ENCODE peak calls at places on chromosomes 3 and 15, in seven cellular contexts. K is stomach, M is Panc1, I is prostate gland, S is suprapubic skin, Q is GM23338, Z is endothelial cell of umbilical vein. G is an unnamed sample.

GRCh38 chr3:23136054-23136453 is 67.1 kb upstream of the UBE2E2 start:
- DNase-seq in K (no peak), M (no peak), I (no peak), S (no peak), Q (no peak), Z (no peak), G (no peak)

GRCh38 chr3:125319765-125320164 is 55.4 kb downstream of the ZNF148 start:
- DNase-seq in K (no peak), M (no peak), I (no peak), S (no peak), Q (peak), Z (no peak), G (no peak)

GRCh38 chr3:64224826-64225606 is at the start of gene PRICKLE2:
- DNase-seq in K (peak), M (no peak), I (no peak), S (peak), Q (peak), Z (peak), G (peak)

GRCh38 chr3:20608054-20608738 is 422.2 kb upstream of the SGO1 start:
- DNase-seq in K (no peak), M (no peak), I (no peak), S (no peak), Q (no peak), Z (no peak), G (no peak)

GRCh38 chr3:196563721-196564225 is 4.6 kb downstream of the WDR53 start:
- DNase-seq in K (no peak), M (peak), I (no peak), S (no peak), Q (no peak), Z (peak), G (no peak)

GRCh38 chr3:83934208-83935150 is 1024.3 kb upstream of the CADM2 start:
- DNase-seq in K (no peak), M (no peak), I (peak), S (no peak), Q (peak), Z (no peak), G (no peak)

GRCh38 chr3:43794776-43795175 is 104.0 kb downstream of the ABHD5 start:
- DNase-seq in K (no peak), M (no peak), I (no peak), S (no peak), Q (no peak), Z (no peak), G (peak)

GRCh38 chr3:53273271-53273670 is 17.4 kb upstream of the TKT start:
- DNase-seq in K (no peak), M (no peak), I (no peak), S (no peak), Q (no peak), Z (no peak), G (no peak)

GRCh38 chr3:150324825-150325224 is 83.3 kb upstream of the TSC22D2 start:
- DNase-seq in K (no peak), M (no peak), I (no peak), S (no peak), Q (no peak), Z (no peak), G (no peak)

GRCh38 chr3:139774570-139775302 is 97.0 kb upstream of the NMNAT3 start:
- DNase-seq in K (no peak), M (no peak), I (no peak), S (no peak), Q (peak), Z (no peak), G (no peak)

GRCh38 chr3:52321481-52321880 is 5.4 kb downstream of the DNAH1 start:
- DNase-seq in K (no peak), M (no peak), I (no peak), S (no peak), Q (no peak), Z (no peak), G (no peak)

GRCh38 chr3:156300373-156300772 is 180.0 kb downstream of the KCNAB1 start:
- DNase-seq in K (no peak), M (no peak), I (no peak), S (no peak), Q (no peak), Z (no peak), G (no peak)

GRCh38 chr3:46812237-46812791 is 50.9 kb downstream of the MYL3 start:
- DNase-seq in K (peak), M (no peak), I (peak), S (peak), Q (peak), Z (peak), G (no peak)

DNA sequence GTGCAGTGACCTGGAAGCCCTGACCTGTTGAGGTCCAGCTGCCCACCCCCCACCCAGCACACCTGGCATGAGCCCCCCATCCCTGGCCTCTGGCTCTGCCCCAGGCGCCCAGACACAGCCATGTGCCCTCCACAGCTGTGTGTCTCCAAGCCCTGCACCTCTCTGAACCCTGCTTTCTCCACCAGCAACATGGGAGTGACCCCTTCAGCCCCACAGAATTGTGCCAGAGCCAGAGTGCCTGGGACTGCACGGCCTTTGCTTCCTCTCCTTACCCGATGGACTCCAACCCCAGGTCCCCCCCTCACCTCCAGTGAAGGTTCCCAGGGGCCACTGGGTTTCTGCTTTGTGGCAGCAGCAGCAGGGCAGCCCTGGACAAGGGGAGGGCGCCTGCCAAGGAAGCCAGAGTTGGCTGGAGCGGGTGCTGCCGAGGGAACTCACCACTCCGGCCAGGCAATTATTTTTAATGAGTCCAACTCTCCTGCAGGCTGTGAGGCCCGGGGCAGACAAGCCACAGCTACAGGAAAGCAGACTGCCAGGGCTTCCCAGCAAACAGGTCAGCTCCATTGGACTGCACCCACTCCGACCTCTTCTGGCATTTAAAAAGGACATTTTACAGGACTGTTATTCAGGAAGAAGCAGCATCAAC is 24.1 kb downstream of the PRR20G start:
- DNase-seq in K (no peak), M (no peak), I (peak), S (no peak), Q (no peak), Z (no peak), G (peak)
- H3K27ac ChIP-seq in K (no peak), M (no peak), I (no peak), S (no peak), Q (no peak), Z (no peak), G (no peak)

GRCh38 chr15:74403590-74403919 is 30.2 kb downstream of the SEMA7A start:
- DNase-seq in K (no peak), M (no peak), I (no peak), S (no peak), Q (no peak), Z (no peak), G (no peak)
- TF ChIP-seq POLR2AphosphoS5 in K (no peak), M (no peak), I (no peak), S (no peak), Q (no peak), Z (no peak), G (no peak)

DNA sequence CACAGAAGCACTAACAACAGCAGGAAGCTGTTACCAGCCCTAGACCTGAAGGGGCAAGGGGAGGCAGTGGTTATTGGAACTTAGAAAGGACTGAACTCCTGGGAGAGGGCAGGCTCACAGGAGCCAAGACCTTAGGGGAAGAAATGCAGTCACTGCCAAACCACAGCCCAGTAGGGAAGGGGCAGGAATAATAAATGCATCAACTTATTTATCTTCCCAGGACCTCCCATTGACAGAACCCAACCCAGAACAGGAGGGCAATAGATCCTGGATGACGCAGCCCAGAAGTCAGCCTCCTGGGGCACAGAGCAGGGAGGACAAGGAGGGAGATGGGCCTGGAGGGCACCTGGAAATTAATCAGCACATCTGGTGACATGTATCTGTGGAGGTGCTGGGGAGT is 301.9 kb upstream of the STT3B start:
- DNase-seq in K (no peak), M (no peak), I (no peak), S (no peak), Q (no peak), Z (no peak), G (no peak)
- H3K27ac ChIP-seq in K (no peak), M (no peak), I (no peak), S (no peak), Q (no peak), Z (no peak), G (no peak)

GRCh38 chr3:170049146-170050000 is 11.6 kb downstream of the GPR160 start:
- DNase-seq in K (peak), M (no peak), I (peak), S (no peak), Q (no peak), Z (peak), G (no peak)
- TF ChIP-seq POLR2AphosphoS5 in K (peak), M (no peak), I (peak), S (no peak), Q (no peak), Z (no peak), G (no peak)

GRCh38 chr15:73515520-73515919 is 72.6 kb downstream of the REC114 start:
- DNase-seq in K (no peak), M (no peak), I (no peak), S (no peak), Q (no peak), Z (no peak), G (no peak)

GRCh38 chr15:73517566-73517965 is 74.6 kb downstream of the REC114 start:
- DNase-seq in K (no peak), M (no peak), I (no peak), S (no peak), Q (no peak), Z (no peak), G (no peak)

GRCh38 chr15:73522011-73522410 is 79.0 kb downstream of the REC114 start:
- DNase-seq in K (no peak), M (no peak), I (peak), S (no peak), Q (no peak), Z (no peak), G (no peak)

GRCh38 chr15:73518180-73518862 is 75.4 kb downstream of the REC114 start:
- DNase-seq in K (no peak), M (no peak), I (no peak), S (no peak), Q (peak), Z (no peak), G (no peak)

DNA sequence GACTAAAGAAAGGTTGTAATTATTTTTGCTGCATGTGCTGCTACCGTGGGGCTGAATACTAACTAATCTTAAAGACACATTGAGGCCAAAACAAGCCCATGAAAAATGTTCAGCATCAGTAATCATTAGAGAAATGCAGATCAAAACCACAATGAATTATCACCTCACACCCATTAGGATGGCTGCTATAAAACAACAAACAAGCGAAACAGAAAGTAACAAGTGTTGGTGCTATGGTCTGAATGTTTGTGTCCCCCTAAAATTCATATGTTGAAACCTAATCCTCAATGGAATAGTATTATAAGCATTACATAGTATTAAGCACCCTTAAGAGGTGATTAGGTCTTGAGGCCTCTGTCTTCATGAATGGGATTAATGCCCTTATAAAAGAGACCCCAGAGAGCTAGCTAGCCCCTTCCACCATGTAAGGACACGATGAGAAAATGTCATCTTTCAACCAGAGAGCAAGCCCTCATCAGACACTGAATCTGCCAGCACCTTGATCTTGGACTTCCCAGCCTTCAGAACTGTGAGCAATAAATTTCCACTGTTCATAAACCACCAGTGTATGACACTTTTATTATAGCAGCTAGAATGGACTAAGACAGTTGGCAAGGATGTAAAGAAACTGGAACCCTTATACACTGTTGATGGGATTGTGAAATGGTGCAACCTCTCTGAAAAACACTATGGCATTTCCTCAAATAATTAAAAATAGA is 76.1 kb downstream of the REC114 start:
- DNase-seq in K (no peak), M (no peak), I (no peak), S (no peak), Q (no peak), Z (no peak), G (no peak)
- H3K27ac ChIP-seq in K (no peak), M (no peak), I (no peak), S (no peak), Q (no peak), Z (no peak), G (no peak)

DNA sequence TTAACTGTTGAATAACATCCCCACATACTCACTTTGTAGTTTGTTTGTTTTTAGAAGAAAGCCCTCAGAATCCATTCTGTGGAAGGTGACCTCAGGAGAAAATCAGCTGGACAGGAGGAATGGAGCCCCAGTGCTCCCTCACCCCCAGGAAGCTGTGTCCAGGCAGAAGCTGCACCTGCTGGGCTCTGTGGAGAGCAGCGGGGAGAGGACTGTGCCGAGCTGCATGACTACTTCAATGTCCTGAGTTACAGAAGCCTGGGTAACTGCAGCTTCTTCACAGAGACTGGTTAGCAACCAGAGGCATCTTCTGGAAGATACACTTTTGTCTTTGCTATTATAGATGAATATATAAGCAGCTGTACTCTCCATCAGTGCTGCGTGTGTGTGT is 14.0 kb downstream of the TIGIT start:
- DNase-seq in K (no peak), M (no peak), I (no peak), S (no peak), Q (no peak), Z (no peak), G (no peak)
- TF ChIP-seq POLR2AphosphoS5 in K (no peak), M (no peak), I (no peak), S (no peak), Q (no peak), Z (no peak), G (no peak)

GRCh38 chr15:48796521-48796920 is 14.3 kb downstream of the CEP152 start:
- DNase-seq in K (no peak), M (no peak), I (no peak), S (no peak), Q (no peak), Z (no peak), G (no peak)
- H3K27ac ChIP-seq in K (peak), M (no peak), I (no peak), S (no peak), Q (no peak), Z (no peak), G (peak)

GRCh38 chr3:8504611-8504973 is 3.0 kb downstream of the LMCD1 start:
- DNase-seq in K (no peak), M (no peak), I (no peak), S (no peak), Q (no peak), Z (no peak), G (no peak)

GRCh38 chr3:8506611-8507061 is 5.0 kb downstream of the LMCD1 start:
- DNase-seq in K (no peak), M (no peak), I (peak), S (no peak), Q (no peak), Z (peak), G (no peak)

GRCh38 chr3:8505621-8506020 is 4.0 kb downstream of the LMCD1 start:
- DNase-seq in K (peak), M (no peak), I (peak), S (no peak), Q (no peak), Z (peak), G (no peak)

GRCh38 chr3:8509961-8510360 is 8.3 kb downstream of the LMCD1 start:
- DNase-seq in K (no peak), M (peak), I (no peak), S (no peak), Q (no peak), Z (peak), G (no peak)

DNA sequence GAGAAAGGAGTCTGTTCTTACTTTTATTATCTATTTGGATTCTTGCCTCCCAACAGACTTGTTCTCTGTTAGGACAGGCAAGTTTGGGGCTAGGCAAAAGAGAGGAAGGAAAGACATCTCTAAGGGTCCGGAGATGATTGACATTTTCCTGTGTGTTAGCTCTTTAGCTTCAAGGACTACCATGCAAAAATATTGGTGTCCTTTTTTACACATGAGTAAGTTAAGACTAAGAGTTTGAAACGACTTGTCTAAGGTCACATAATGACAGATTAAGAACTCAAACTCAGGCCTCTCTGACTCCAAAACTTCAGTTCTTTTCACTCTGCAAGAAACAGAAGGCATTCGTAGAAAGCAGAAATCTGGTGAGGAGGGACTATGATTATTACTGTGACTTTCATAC is 5.9 kb downstream of the LMCD1 start:
- DNase-seq in K (no peak), M (no peak), I (no peak), S (no peak), Q (no peak), Z (no peak), G (no peak)
- TF ChIP-seq POLR2AphosphoS5 in K (no peak), M (no peak), I (no peak), S (no peak), Q (no peak), Z (no peak), G (no peak)

GRCh38 chr15:40470423-40471104 is at the start of gene CHST14:
- DNase-seq in K (peak), M (no peak), I (peak), S (peak), Q (peak), Z (peak), G (no peak)

GRCh38 chr15:40474581-40474980 is 3.8 kb downstream of the CHST14 start:
- DNase-seq in K (no peak), M (no peak), I (no peak), S (no peak), Q (no peak), Z (no peak), G (no peak)

GRCh38 chr15:40471778-40472130 is 970 bp downstream of the CHST14 start:
- DNase-seq in K (peak), M (no peak), I (peak), S (no peak), Q (peak), Z (no peak), G (no peak)

GRCh38 chr15:40471105-40471777 is 457 bp downstream of the CHST14 start:
- DNase-seq in K (no peak), M (no peak), I (no peak), S (peak), Q (peak), Z (peak), G (no peak)

DNA sequence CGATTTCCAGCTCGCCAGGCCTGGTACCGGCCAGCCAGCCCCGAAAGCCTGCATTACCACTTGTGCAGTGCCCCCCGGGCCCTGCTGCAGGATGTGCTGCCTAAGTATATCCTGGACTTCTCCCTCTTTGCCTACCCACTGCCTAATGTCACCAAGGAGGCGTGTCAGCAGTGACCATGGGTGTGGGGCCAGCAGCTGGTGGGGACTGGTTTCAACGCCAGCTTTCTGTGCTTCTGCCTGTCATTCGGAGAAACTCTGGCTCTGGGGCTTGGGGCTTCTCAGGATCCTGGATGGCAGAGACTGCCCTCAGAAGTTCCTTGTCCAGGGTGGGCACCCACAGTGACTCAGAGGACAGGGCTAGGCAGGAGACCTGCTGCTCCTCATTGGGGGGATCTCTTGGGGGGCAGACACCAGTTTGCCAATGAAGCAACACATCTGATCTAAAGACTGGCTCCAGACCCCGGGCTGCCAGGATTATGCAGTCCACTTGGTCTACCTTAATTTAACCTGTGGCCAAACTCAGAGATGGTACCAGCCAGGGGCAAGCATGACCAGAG is 1.5 kb downstream of the CHST14 start:
- DNase-seq in K (no peak), M (no peak), I (no peak), S (no peak), Q (no peak), Z (no peak), G (no peak)
- H3K27ac ChIP-seq in K (peak), M (peak), I (no peak), S (no peak), Q (no peak), Z (no peak), G (no peak)

DNA sequence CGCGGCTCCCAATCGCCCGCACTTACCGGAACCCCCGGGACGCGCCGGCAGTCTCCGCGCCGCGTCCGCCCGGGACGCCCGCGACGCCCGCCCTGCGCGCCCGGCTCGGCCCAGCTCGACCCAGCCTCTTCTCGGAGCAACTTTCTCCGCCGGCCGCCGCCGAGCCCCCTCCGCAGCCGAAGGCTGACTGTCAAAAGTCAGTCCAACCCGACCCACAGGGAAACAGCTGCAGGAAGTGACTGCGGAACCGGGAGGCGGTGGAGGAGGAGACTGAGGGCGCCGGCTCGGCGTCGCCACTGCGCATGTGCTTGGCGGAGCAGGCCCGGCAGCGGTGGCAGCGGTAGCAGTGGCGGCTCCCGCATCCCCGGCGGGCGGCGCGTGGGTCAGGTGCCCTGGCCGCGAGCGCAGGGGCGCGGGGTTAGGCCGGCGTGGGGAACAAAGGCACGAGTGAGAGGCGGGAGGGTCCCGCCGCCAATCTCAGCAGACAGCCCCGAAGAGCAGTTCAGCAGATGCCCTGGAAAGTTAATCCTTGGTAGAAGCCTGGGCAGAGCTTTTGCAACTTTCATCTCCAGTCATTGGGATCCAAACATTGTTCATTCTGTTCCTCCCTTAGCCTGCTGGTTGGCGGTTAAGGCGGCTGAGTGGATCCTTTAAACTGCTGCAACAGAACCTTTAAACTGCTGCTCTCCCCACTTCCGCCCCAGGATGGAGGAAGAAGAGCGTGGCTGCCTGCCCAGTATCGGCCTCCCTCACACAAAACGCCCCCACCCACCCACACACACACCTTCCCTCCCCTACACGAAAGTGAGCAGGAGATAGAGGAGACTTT is at the start of gene ZMAT3:
- DNase-seq in K (peak), M (no peak), I (peak), S (peak), Q (peak), Z (peak), G (peak)
- TF ChIP-seq POLR2AphosphoS5 in K (peak), M (peak), I (peak), S (no peak), Q (peak), Z (peak), G (peak)

G was measured in esophagus muscularis mucosa.